ENCODE peak calls at places on chromosomes 12 and 14, in ten cellular contexts. E, U, R, W, G, Z, C, I, P and J are unnamed samples.

GRCh38 chr14:69275331-69275730 is 15.4 kb downstream of the GALNT16 start:
- DNase-seq in U (no peak), C (no peak), W (no peak), E (no peak), P (no peak), G (no peak), R (no peak), Z (no peak), I (no peak), J (no peak)

GRCh38 chr12:112973712-112974305 is 4.5 kb upstream of the OAS2 start:
- DNase-seq in P (no peak), G (no peak), R (no peak), Z (no peak), U (no peak), C (peak; percentile 25), W (no peak), I (no peak), E (no peak), J (no peak)

GRCh38 chr14:86654558-86655184 is 1124.7 kb downstream of the FLRT2 start:
- DNase-seq in R (peak; percentile 22), P (no peak), E (no peak), Z (peak; percentile 32), I (peak; percentile 86), W (no peak), U (peak; percentile 61), C (no peak), G (peak; percentile 73), J (peak; percentile 18)

GRCh38 chr12:16300222-16300621 is 22.7 kb upstream of the SLC15A5 start:
- DNase-seq in W (no peak), R (no peak), C (no peak), P (no peak), Z (no peak), G (peak; percentile 66), U (no peak), E (no peak), I (no peak), J (no peak)

GRCh38 chr12:132151145-132151765 is 7.0 kb downstream of the NOC4L start:
- DNase-seq in P (peak; percentile 80), Z (no peak), R (no peak), I (no peak), G (no peak), W (no peak), E (peak; percentile 67), C (no peak), U (no peak), J (no peak)

GRCh38 chr12:131636940-131637750 is 73.7 kb upstream of the SFSWAP start:
- DNase-seq in U (no peak), C (no peak), I (no peak), R (no peak), Z (no peak), W (no peak), E (peak; percentile 43), P (no peak), G (no peak), J (peak; percentile 29)

GRCh38 chr12:3458041-3458440 is 33.0 kb upstream of the PRMT8 start:
- DNase-seq in U (no peak), P (no peak), Z (no peak), C (no peak), W (no peak), G (no peak), E (no peak), R (no peak), I (no peak), J (no peak)

GRCh38 chr14:101055776-101056374 is 152.4 kb upstream of the RTL1 start:
- DNase-seq in I (no peak), R (no peak), C (no peak), E (peak; percentile 29), P (peak; percentile 66), U (no peak), Z (no peak), W (no peak), G (no peak), J (no peak)

GRCh38 chr12:133130808-133131128 is 341 bp downstream of the ZNF10 start:
- DNase-seq in Z (peak; percentile 18), R (no peak), G (no peak), P (peak; percentile 81), U (no peak), I (peak; percentile 17), E (peak; percentile 73), C (no peak), W (no peak), J (no peak)

GRCh38 chr14:58533417-58533816 is 104.3 kb upstream of the DACT1 start:
- DNase-seq in R (no peak), E (no peak), U (peak; percentile 23), I (no peak), W (no peak), Z (no peak), C (peak; percentile 88), G (peak; percentile 85), P (no peak), J (no peak)

GRCh38 chr14:22973217-22974032 is 8.9 kb downstream of the AJUBA start:
- DNase-seq in W (peak; percentile 11), G (peak; percentile 77), I (peak; percentile 50), C (peak; percentile 63), P (peak; percentile 79), E (no peak), U (peak; percentile 61), Z (peak; percentile 43), R (peak; percentile 61), J (peak; percentile 61)

GRCh38 chr12:128644664-128645296 is 179.0 kb downstream of the SLC15A4 start:
- DNase-seq in W (no peak), Z (peak; percentile 7), C (no peak), E (no peak), U (peak; percentile 19), I (peak; percentile 21), G (no peak), R (peak; percentile 46), P (no peak), J (peak; percentile 34)

GRCh38 chr14:54537651-54538050 is 27.9 kb downstream of the CGRRF1 start:
- DNase-seq in E (no peak), W (no peak), I (no peak), G (no peak), U (no peak), P (no peak), C (no peak), R (no peak), Z (no peak), J (no peak)

GRCh38 chr14:52914295-52914694 is 36.6 kb downstream of the FERMT2 start:
- DNase-seq in P (no peak), E (no peak), Z (no peak), G (no peak), U (no peak), W (no peak), R (no peak), I (no peak), C (no peak), J (no peak)

GRCh38 chr12:101783150-101783549 is 43.9 kb upstream of the SYCP3 start:
- DNase-seq in R (no peak), Z (no peak), P (no peak), I (no peak), W (no peak), U (no peak), G (no peak), C (no peak), E (no peak), J (no peak)

GRCh38 chr14:105091335-105092123 is 26.3 kb upstream of the GPR132 start:
- DNase-seq in E (peak; percentile 97), P (peak; percentile 87), Z (no peak), U (no peak), W (no peak), G (peak; percentile 20), C (no peak), I (no peak), R (no peak), J (no peak)

GRCh38 chr12:19873146-19873545 is 433.9 kb downstream of the AEBP2 start:
- DNase-seq in R (no peak), C (no peak), W (no peak), Z (no peak), U (no peak), P (no peak), I (no peak), G (no peak), E (no peak), J (no peak)

GRCh38 chr12:93645702-93646101 is 31.5 kb upstream of the CRADD start:
- DNase-seq in R (no peak), G (peak; percentile 32), W (no peak), U (no peak), P (no peak), E (no peak), Z (no peak), C (no peak), I (no peak), J (no peak)

GRCh38 chr14:36662543-36663403 is 1.1 kb downstream of the PAX9 start:
- DNase-seq in P (no peak), Z (no peak), U (no peak), C (no peak), I (peak; percentile 49), G (no peak), W (no peak), E (peak; percentile 79), R (no peak), J (peak; percentile 48)

GRCh38 chr12:69321356-69321755 is 26.8 kb upstream of the LYZ start:
- DNase-seq in I (no peak), P (no peak), U (no peak), Z (no peak), R (no peak), E (no peak), W (no peak), C (no peak), G (no peak), J (no peak)

GRCh38 chr14:99246536-99247083 is 25.4 kb downstream of the BCL11B start:
- DNase-seq in I (peak; percentile 66), E (no peak), W (no peak), G (no peak), P (no peak), U (no peak), Z (no peak), C (no peak), R (no peak), J (no peak)

GRCh38 chr14:75126121-75126544 is 715 bp downstream of the NEK9 start:
- DNase-seq in U (no peak), W (no peak), Z (no peak), G (no peak), I (no peak), P (no peak), R (no peak), C (no peak), E (no peak), J (no peak)

GRCh38 chr12:56873382-56873781 is 60.8 kb downstream of the SDR9C7 start:
- DNase-seq in G (no peak), Z (no peak), W (no peak), C (no peak), E (no peak), R (no peak), I (no peak), P (no peak), U (no peak), J (no peak)

GRCh38 chr14:26863736-26864135 is 265.9 kb upstream of the NOVA1 start:
- DNase-seq in E (no peak), U (no peak), I (no peak), Z (no peak), R (no peak), W (no peak), P (no peak), C (no peak), G (peak; percentile 60), J (no peak)

GRCh38 chr12:72828662-72829324 is 556.6 kb downstream of the TRHDE start:
- DNase-seq in P (no peak), I (no peak), C (no peak), G (no peak), R (no peak), Z (no peak), W (no peak), U (no peak), E (no peak), J (no peak)

GRCh38 chr12:67617619-67618018 is 30.9 kb upstream of the DYRK2 start:
- DNase-seq in U (no peak), G (peak; percentile 5), I (no peak), Z (no peak), C (no peak), W (no peak), P (no peak), R (no peak), E (no peak), J (no peak)

GRCh38 chr14:90732142-90732541 is 84.1 kb downstream of the TTC7B start:
- DNase-seq in U (no peak), Z (no peak), G (no peak), R (no peak), W (no peak), I (no peak), P (no peak), C (no peak), E (no peak), J (no peak)

GRCh38 chr12:127893875-127894635 is 372.9 kb upstream of the TMEM132C start:
- DNase-seq in E (no peak), G (no peak), R (peak; percentile 18), C (peak; percentile 40), W (no peak), P (no peak), Z (no peak), I (no peak), U (no peak), J (no peak)